ENCODE peak calls at places on chromosomes 3 and 15, in six cellular contexts. One of them, this sample, is unnamed.

GRCh38 chr3:45965281-45966052 is 22.2 kb downstream of the CXCR6 start:
- DNase-seq in ACHN: no peak
- DNase-seq in substantia nigra: no peak
- DNase-seq in activated naive CD8-positive, alpha-beta T cell treated with anti-CD3 and anti-CD28 coated beads for 36 hours: peak
- DNase-seq in kidney epithelial cell: no peak
- DNase-seq in Peyer's patch: peak
- DNase-seq in this sample: no peak

GRCh38 chr3:185205865-185206264 is 48.0 kb downstream of the EHHADH start:
- DNase-seq in activated naive CD8-positive, alpha-beta T cell treated with anti-CD3 and anti-CD28 coated beads for 36 hours: no peak
- DNase-seq in ACHN: no peak
- DNase-seq in kidney epithelial cell: no peak
- DNase-seq in Peyer's patch: no peak
- DNase-seq in substantia nigra: no peak
- DNase-seq in this sample: no peak

GRCh38 chr3:171284308-171285075 is 175.7 kb downstream of the TNIK start:
- DNase-seq in activated naive CD8-positive, alpha-beta T cell treated with anti-CD3 and anti-CD28 coated beads for 36 hours: no peak
- DNase-seq in kidney epithelial cell: peak
- DNase-seq in Peyer's patch: no peak
- DNase-seq in substantia nigra: no peak
- DNase-seq in ACHN: peak
- DNase-seq in this sample: no peak

GRCh38 chr3:25831578-25831977 is 41.7 kb downstream of the OXSM start:
- DNase-seq in Peyer's patch: no peak
- DNase-seq in substantia nigra: no peak
- DNase-seq in ACHN: peak
- DNase-seq in activated naive CD8-positive, alpha-beta T cell treated with anti-CD3 and anti-CD28 coated beads for 36 hours: no peak
- DNase-seq in kidney epithelial cell: peak
- DNase-seq in this sample: peak

GRCh38 chr3:122794779-122795673 is at the start of gene SLC49A4:
- DNase-seq in activated naive CD8-positive, alpha-beta T cell treated with anti-CD3 and anti-CD28 coated beads for 36 hours: peak
- DNase-seq in substantia nigra: no peak
- DNase-seq in Peyer's patch: peak
- DNase-seq in kidney epithelial cell: peak
- DNase-seq in ACHN: peak
- DNase-seq in this sample: peak

GRCh38 chr3:17132286-17133115 is 247.7 kb downstream of the PLCL2 start:
- DNase-seq in activated naive CD8-positive, alpha-beta T cell treated with anti-CD3 and anti-CD28 coated beads for 36 hours: no peak
- DNase-seq in Peyer's patch: no peak
- DNase-seq in kidney epithelial cell: no peak
- DNase-seq in substantia nigra: no peak
- DNase-seq in ACHN: no peak
- DNase-seq in this sample: no peak

GRCh38 chr15:58066042-58066867 is 744 bp upstream of the ALDH1A2 start:
- DNase-seq in ACHN: peak
- DNase-seq in Peyer's patch: no peak
- DNase-seq in substantia nigra: no peak
- DNase-seq in activated naive CD8-positive, alpha-beta T cell treated with anti-CD3 and anti-CD28 coated beads for 36 hours: peak
- DNase-seq in kidney epithelial cell: no peak
- DNase-seq in this sample: peak

GRCh38 chr3:110958476-110959147 is 113.0 kb upstream of the NECTIN3 start:
- DNase-seq in activated naive CD8-positive, alpha-beta T cell treated with anti-CD3 and anti-CD28 coated beads for 36 hours: no peak
- DNase-seq in ACHN: no peak
- DNase-seq in substantia nigra: no peak
- DNase-seq in Peyer's patch: no peak
- DNase-seq in kidney epithelial cell: no peak
- DNase-seq in this sample: no peak

GRCh38 chr15:82056900-82057825 is 11.3 kb upstream of the MEX3B start:
- DNase-seq in kidney epithelial cell: no peak
- DNase-seq in Peyer's patch: no peak
- DNase-seq in ACHN: no peak
- DNase-seq in substantia nigra: no peak
- DNase-seq in activated naive CD8-positive, alpha-beta T cell treated with anti-CD3 and anti-CD28 coated beads for 36 hours: no peak
- DNase-seq in this sample: no peak

GRCh38 chr3:36876181-36876936 is 68.5 kb downstream of the TRANK1 start:
- DNase-seq in kidney epithelial cell: no peak
- DNase-seq in Peyer's patch: no peak
- DNase-seq in ACHN: no peak
- DNase-seq in substantia nigra: no peak
- DNase-seq in activated naive CD8-positive, alpha-beta T cell treated with anti-CD3 and anti-CD28 coated beads for 36 hours: peak
- DNase-seq in this sample: peak

GRCh38 chr3:112315791-112316190 is 17.2 kb upstream of the CD200 start:
- DNase-seq in activated naive CD8-positive, alpha-beta T cell treated with anti-CD3 and anti-CD28 coated beads for 36 hours: no peak
- DNase-seq in Peyer's patch: no peak
- DNase-seq in substantia nigra: no peak
- DNase-seq in ACHN: no peak
- DNase-seq in kidney epithelial cell: no peak
- DNase-seq in this sample: no peak

GRCh38 chr3:49554639-49555265 is 475 bp downstream of the BSN start:
- DNase-seq in kidney epithelial cell: no peak
- DNase-seq in Peyer's patch: no peak
- DNase-seq in activated naive CD8-positive, alpha-beta T cell treated with anti-CD3 and anti-CD28 coated beads for 36 hours: no peak
- DNase-seq in substantia nigra: no peak
- DNase-seq in ACHN: peak
- DNase-seq in this sample: no peak

GRCh38 chr3:46464326-46465195 is at the start of gene LTF:
- DNase-seq in kidney epithelial cell: no peak
- DNase-seq in ACHN: no peak
- DNase-seq in activated naive CD8-positive, alpha-beta T cell treated with anti-CD3 and anti-CD28 coated beads for 36 hours: no peak
- DNase-seq in Peyer's patch: no peak
- DNase-seq in substantia nigra: no peak
- DNase-seq in this sample: no peak